ENCODE peak calls at places on chromosomes 5 and 9, in ten cellular contexts. One of them, this sample, is unnamed.
A peak's percentile ranks its signal among the peaks of the same experiment; 100 is the strongest.

GRCh38 chr5:40475546-40475945 is 204.2 kb upstream of the PTGER4 start:
- DNase-seq in heart left ventricle: no peak
- DNase-seq in left ventricle myocardium inferior: no peak
- DNase-seq in OCI-LY7: no peak
- DNase-seq in tibial artery: no peak
- DNase-seq in CD8-positive, alpha-beta T cell: no peak
- DNase-seq in GM12878: no peak
- DNase-seq in right lobe of liver: no peak
- DNase-seq in heart right ventricle: no peak
- DNase-seq in fibroblast of lung: no peak
- DNase-seq in this sample: no peak

GRCh38 chr5:125412051-125412560 is 665.7 kb upstream of the ZNF608 start:
- DNase-seq in heart left ventricle: no peak
- DNase-seq in left ventricle myocardium inferior: no peak
- DNase-seq in OCI-LY7: peak; percentile 45
- DNase-seq in tibial artery: no peak
- DNase-seq in CD8-positive, alpha-beta T cell: no peak
- DNase-seq in GM12878: peak; percentile 57
- DNase-seq in right lobe of liver: no peak
- DNase-seq in heart right ventricle: no peak
- DNase-seq in fibroblast of lung: peak; percentile 60
- DNase-seq in this sample: no peak

GRCh38 chr5:179264641-179265528 is 80.4 kb downstream of the ADAMTS2 start:
- DNase-seq in heart left ventricle: peak; percentile 49
- DNase-seq in left ventricle myocardium inferior: peak; percentile 12
- DNase-seq in OCI-LY7: no peak
- DNase-seq in tibial artery: no peak
- DNase-seq in CD8-positive, alpha-beta T cell: no peak
- DNase-seq in GM12878: no peak
- DNase-seq in right lobe of liver: peak; percentile 46
- DNase-seq in heart right ventricle: no peak
- DNase-seq in fibroblast of lung: no peak
- DNase-seq in this sample: peak; percentile 55

GRCh38 chr5:60206234-60206633 is 312.7 kb upstream of the PDE4D start:
- DNase-seq in heart left ventricle: no peak
- DNase-seq in left ventricle myocardium inferior: no peak
- DNase-seq in OCI-LY7: no peak
- DNase-seq in tibial artery: no peak
- DNase-seq in CD8-positive, alpha-beta T cell: no peak
- DNase-seq in GM12878: no peak
- DNase-seq in right lobe of liver: no peak
- DNase-seq in heart right ventricle: no peak
- DNase-seq in fibroblast of lung: no peak
- DNase-seq in this sample: no peak

GRCh38 chr9:121788686-121789366 is 137.4 kb downstream of the DAB2IP start:
- DNase-seq in heart left ventricle: no peak
- DNase-seq in left ventricle myocardium inferior: no peak
- DNase-seq in OCI-LY7: no peak
- DNase-seq in tibial artery: no peak
- DNase-seq in CD8-positive, alpha-beta T cell: no peak
- DNase-seq in GM12878: no peak
- DNase-seq in right lobe of liver: no peak
- DNase-seq in heart right ventricle: no peak
- DNase-seq in fibroblast of lung: no peak
- DNase-seq in this sample: no peak

GRCh38 chr9:105187781-105188180 is 56.7 kb upstream of the SLC44A1 start:
- DNase-seq in heart left ventricle: no peak
- DNase-seq in left ventricle myocardium inferior: no peak
- DNase-seq in OCI-LY7: no peak
- DNase-seq in tibial artery: no peak
- DNase-seq in CD8-positive, alpha-beta T cell: no peak
- DNase-seq in GM12878: no peak
- DNase-seq in right lobe of liver: no peak
- DNase-seq in heart right ventricle: no peak
- DNase-seq in fibroblast of lung: peak; percentile 91
- DNase-seq in this sample: no peak

GRCh38 chr5:35470866-35471265 is 146.8 kb upstream of the SPEF2 start:
- DNase-seq in heart left ventricle: no peak
- DNase-seq in left ventricle myocardium inferior: no peak
- DNase-seq in OCI-LY7: no peak
- DNase-seq in tibial artery: no peak
- DNase-seq in CD8-positive, alpha-beta T cell: no peak
- DNase-seq in GM12878: no peak
- DNase-seq in right lobe of liver: no peak
- DNase-seq in heart right ventricle: no peak
- DNase-seq in fibroblast of lung: peak; percentile 19
- DNase-seq in this sample: no peak

GRCh38 chr5:103569313-103570060 is 6.9 kb upstream of the NUDT12 start:
- DNase-seq in heart left ventricle: no peak
- DNase-seq in left ventricle myocardium inferior: no peak
- DNase-seq in OCI-LY7: no peak
- DNase-seq in tibial artery: no peak
- DNase-seq in CD8-positive, alpha-beta T cell: no peak
- DNase-seq in GM12878: no peak
- DNase-seq in right lobe of liver: no peak
- DNase-seq in heart right ventricle: no peak
- DNase-seq in fibroblast of lung: peak; percentile 11
- DNase-seq in this sample: no peak

GRCh38 chr9:21523021-21524014 is 41.2 kb upstream of the IFNE start:
- DNase-seq in heart left ventricle: no peak
- DNase-seq in left ventricle myocardium inferior: no peak
- DNase-seq in OCI-LY7: no peak
- DNase-seq in tibial artery: no peak
- DNase-seq in CD8-positive, alpha-beta T cell: no peak
- DNase-seq in GM12878: no peak
- DNase-seq in right lobe of liver: no peak
- DNase-seq in heart right ventricle: no peak
- DNase-seq in fibroblast of lung: no peak
- DNase-seq in this sample: no peak

GRCh38 chr5:35518104-35518503 is 99.6 kb upstream of the SPEF2 start:
- DNase-seq in heart left ventricle: no peak
- DNase-seq in left ventricle myocardium inferior: no peak
- DNase-seq in OCI-LY7: peak; percentile 73
- DNase-seq in tibial artery: no peak
- DNase-seq in CD8-positive, alpha-beta T cell: no peak
- DNase-seq in GM12878: peak; percentile 70
- DNase-seq in right lobe of liver: no peak
- DNase-seq in heart right ventricle: no peak
- DNase-seq in fibroblast of lung: no peak
- DNase-seq in this sample: no peak

GRCh38 chr5:124342027-124342471 is 404.4 kb downstream of the ZNF608 start:
- DNase-seq in heart left ventricle: no peak
- DNase-seq in left ventricle myocardium inferior: peak; percentile 20
- DNase-seq in OCI-LY7: no peak
- DNase-seq in tibial artery: no peak
- DNase-seq in CD8-positive, alpha-beta T cell: no peak
- DNase-seq in GM12878: no peak
- DNase-seq in right lobe of liver: no peak
- DNase-seq in heart right ventricle: peak; percentile 8
- DNase-seq in fibroblast of lung: peak; percentile 91
- DNase-seq in this sample: peak; percentile 64

GRCh38 chr9:18360005-18360404 is 113.9 kb upstream of the ADAMTSL1 start:
- DNase-seq in heart left ventricle: no peak
- DNase-seq in left ventricle myocardium inferior: no peak
- DNase-seq in OCI-LY7: peak; percentile 4
- DNase-seq in tibial artery: no peak
- DNase-seq in CD8-positive, alpha-beta T cell: no peak
- DNase-seq in GM12878: no peak
- DNase-seq in right lobe of liver: no peak
- DNase-seq in heart right ventricle: no peak
- DNase-seq in fibroblast of lung: no peak
- DNase-seq in this sample: no peak

GRCh38 chr5:67416133-67416937 is 219.7 kb upstream of the CD180 start:
- DNase-seq in heart left ventricle: no peak
- DNase-seq in left ventricle myocardium inferior: no peak
- DNase-seq in OCI-LY7: no peak
- DNase-seq in tibial artery: no peak
- DNase-seq in CD8-positive, alpha-beta T cell: no peak
- DNase-seq in GM12878: peak; percentile 64
- DNase-seq in right lobe of liver: no peak
- DNase-seq in heart right ventricle: no peak
- DNase-seq in fibroblast of lung: no peak
- DNase-seq in this sample: no peak

GRCh38 chr9:107749787-107750444 is 260.3 kb upstream of the KLF4 start:
- DNase-seq in heart left ventricle: peak; percentile 85
- DNase-seq in left ventricle myocardium inferior: peak; percentile 89
- DNase-seq in OCI-LY7: no peak
- DNase-seq in tibial artery: peak; percentile 97
- DNase-seq in CD8-positive, alpha-beta T cell: no peak
- DNase-seq in GM12878: no peak
- DNase-seq in right lobe of liver: peak; percentile 92
- DNase-seq in heart right ventricle: peak; percentile 91
- DNase-seq in fibroblast of lung: peak; percentile 94
- DNase-seq in this sample: peak; percentile 86

GRCh38 chr9:17775646-17776045 is 196.8 kb downstream of the SH3GL2 start:
- DNase-seq in heart left ventricle: no peak
- DNase-seq in left ventricle myocardium inferior: no peak
- DNase-seq in OCI-LY7: no peak
- DNase-seq in tibial artery: no peak
- DNase-seq in CD8-positive, alpha-beta T cell: no peak
- DNase-seq in GM12878: no peak
- DNase-seq in right lobe of liver: no peak
- DNase-seq in heart right ventricle: no peak
- DNase-seq in fibroblast of lung: no peak
- DNase-seq in this sample: no peak

GRCh38 chr9:136107155-136107952 is 11.3 kb downstream of the TMEM250 start:
- DNase-seq in heart left ventricle: no peak
- DNase-seq in left ventricle myocardium inferior: no peak
- DNase-seq in OCI-LY7: peak; percentile 38
- DNase-seq in tibial artery: no peak
- DNase-seq in CD8-positive, alpha-beta T cell: peak; percentile 64
- DNase-seq in GM12878: no peak
- DNase-seq in right lobe of liver: no peak
- DNase-seq in heart right ventricle: no peak
- DNase-seq in fibroblast of lung: no peak
- DNase-seq in this sample: no peak

GRCh38 chr5:125673359-125673950 is 749.8 kb upstream of the GRAMD2B start:
- DNase-seq in heart left ventricle: no peak
- DNase-seq in left ventricle myocardium inferior: no peak
- DNase-seq in OCI-LY7: no peak
- DNase-seq in tibial artery: no peak
- DNase-seq in CD8-positive, alpha-beta T cell: no peak
- DNase-seq in GM12878: no peak
- DNase-seq in right lobe of liver: no peak
- DNase-seq in heart right ventricle: no peak
- DNase-seq in fibroblast of lung: no peak
- DNase-seq in this sample: no peak

GRCh38 chr5:167939686-167940085 is 351.8 kb upstream of the WWC1 start:
- DNase-seq in heart left ventricle: no peak
- DNase-seq in left ventricle myocardium inferior: no peak
- DNase-seq in OCI-LY7: no peak
- DNase-seq in tibial artery: no peak
- DNase-seq in CD8-positive, alpha-beta T cell: no peak
- DNase-seq in GM12878: no peak
- DNase-seq in right lobe of liver: no peak
- DNase-seq in heart right ventricle: no peak
- DNase-seq in fibroblast of lung: peak; percentile 96
- DNase-seq in this sample: no peak

GRCh38 chr9:76044420-76044819 is 153.9 kb downstream of the PCSK5 start:
- DNase-seq in heart left ventricle: no peak
- DNase-seq in left ventricle myocardium inferior: no peak
- DNase-seq in OCI-LY7: no peak
- DNase-seq in tibial artery: no peak
- DNase-seq in CD8-positive, alpha-beta T cell: no peak
- DNase-seq in GM12878: no peak
- DNase-seq in right lobe of liver: no peak
- DNase-seq in heart right ventricle: no peak
- DNase-seq in fibroblast of lung: peak; percentile 80
- DNase-seq in this sample: no peak

GRCh38 chr9:101219030-101219429 is 165.8 kb downstream of the BAAT start:
- DNase-seq in heart left ventricle: no peak
- DNase-seq in left ventricle myocardium inferior: no peak
- DNase-seq in OCI-LY7: no peak
- DNase-seq in tibial artery: no peak
- DNase-seq in CD8-positive, alpha-beta T cell: no peak
- DNase-seq in GM12878: no peak
- DNase-seq in right lobe of liver: no peak
- DNase-seq in heart right ventricle: no peak
- DNase-seq in fibroblast of lung: no peak
- DNase-seq in this sample: no peak

GRCh38 chr5:72783354-72783753 is 33.1 kb upstream of the TNPO1 start:
- DNase-seq in heart left ventricle: no peak
- DNase-seq in left ventricle myocardium inferior: no peak
- DNase-seq in OCI-LY7: no peak
- DNase-seq in tibial artery: no peak
- DNase-seq in CD8-positive, alpha-beta T cell: no peak
- DNase-seq in GM12878: no peak
- DNase-seq in right lobe of liver: no peak
- DNase-seq in heart right ventricle: no peak
- DNase-seq in fibroblast of lung: no peak
- DNase-seq in this sample: no peak

GRCh38 chr5:17951392-17952169 is 317.3 kb downstream of the TAF11L14 start:
- DNase-seq in heart left ventricle: no peak
- DNase-seq in left ventricle myocardium inferior: no peak
- DNase-seq in OCI-LY7: no peak
- DNase-seq in tibial artery: no peak
- DNase-seq in CD8-positive, alpha-beta T cell: no peak
- DNase-seq in GM12878: no peak
- DNase-seq in right lobe of liver: no peak
- DNase-seq in heart right ventricle: no peak
- DNase-seq in fibroblast of lung: no peak
- DNase-seq in this sample: no peak
- TF ChIP-seq CTCF in heart left ventricle: no peak
- TF ChIP-seq CTCF in left ventricle myocardium inferior: no peak
- TF ChIP-seq CTCF in OCI-LY7: peak; percentile 55
- TF ChIP-seq CTCF in tibial artery: no peak
- TF ChIP-seq CTCF in CD8-positive, alpha-beta T cell: no peak
- TF ChIP-seq CTCF in GM12878: no peak
- TF ChIP-seq CTCF in right lobe of liver: no peak
- TF ChIP-seq CTCF in heart right ventricle: no peak
- TF ChIP-seq CTCF in fibroblast of lung: no peak
- TF ChIP-seq CTCF in this sample: no peak

GRCh38 chr5:139666551-139666950 is 18.4 kb downstream of the CXXC5 start:
- DNase-seq in heart left ventricle: no peak
- DNase-seq in left ventricle myocardium inferior: no peak
- DNase-seq in OCI-LY7: peak; percentile 49
- DNase-seq in tibial artery: no peak
- DNase-seq in CD8-positive, alpha-beta T cell: no peak
- DNase-seq in GM12878: no peak
- DNase-seq in right lobe of liver: no peak
- DNase-seq in heart right ventricle: no peak
- DNase-seq in fibroblast of lung: no peak
- DNase-seq in this sample: no peak
- H3K4me1 ChIP-seq in heart left ventricle: peaks cover 97% of the 10 kb centered on the region
- H3K4me1 ChIP-seq in left ventricle myocardium inferior: peaks cover 96% of the 10 kb centered on the region
- H3K4me1 ChIP-seq in OCI-LY7: peaks cover 89% of the 10 kb centered on the region
- H3K4me1 ChIP-seq in tibial artery: peaks cover 99% of the 10 kb centered on the region
- H3K4me1 ChIP-seq in CD8-positive, alpha-beta T cell: peaks cover 49% of the 10 kb centered on the region
- H3K4me1 ChIP-seq in GM12878: peaks cover 81% of the 10 kb centered on the region
- H3K4me1 ChIP-seq in right lobe of liver: peaks cover 98% of the 10 kb centered on the region
- H3K4me1 ChIP-seq in heart right ventricle: peaks cover 87% of the 10 kb centered on the region
- H3K4me1 ChIP-seq in fibroblast of lung: peaks cover 18% of the 10 kb centered on the region
- H3K4me1 ChIP-seq in this sample: peaks cover 43% of the 10 kb centered on the region

GRCh38 chr5:99835791-99836190 is 699.4 kb upstream of the FAM174A start:
- DNase-seq in heart left ventricle: peak; percentile 22
- DNase-seq in left ventricle myocardium inferior: no peak
- DNase-seq in OCI-LY7: no peak
- DNase-seq in tibial artery: no peak
- DNase-seq in CD8-positive, alpha-beta T cell: no peak
- DNase-seq in GM12878: no peak
- DNase-seq in right lobe of liver: no peak
- DNase-seq in heart right ventricle: no peak
- DNase-seq in fibroblast of lung: no peak
- DNase-seq in this sample: no peak
- TF ChIP-seq CTCF in heart left ventricle: no peak
- TF ChIP-seq CTCF in left ventricle myocardium inferior: no peak
- TF ChIP-seq CTCF in OCI-LY7: no peak
- TF ChIP-seq CTCF in tibial artery: no peak
- TF ChIP-seq CTCF in CD8-positive, alpha-beta T cell: no peak
- TF ChIP-seq CTCF in GM12878: no peak
- TF ChIP-seq CTCF in right lobe of liver: no peak
- TF ChIP-seq CTCF in heart right ventricle: no peak
- TF ChIP-seq CTCF in fibroblast of lung: no peak
- TF ChIP-seq CTCF in this sample: no peak

GRCh38 chr9:3526903-3527652 is 1.3 kb upstream of the RFX3 start:
- DNase-seq in heart left ventricle: no peak
- DNase-seq in left ventricle myocardium inferior: no peak
- DNase-seq in OCI-LY7: peak; percentile 79
- DNase-seq in tibial artery: peak; percentile 62
- DNase-seq in CD8-positive, alpha-beta T cell: no peak
- DNase-seq in GM12878: no peak
- DNase-seq in right lobe of liver: no peak
- DNase-seq in heart right ventricle: no peak
- DNase-seq in fibroblast of lung: no peak
- DNase-seq in this sample: no peak
- H3K4me1 ChIP-seq in heart left ventricle: peaks cover 41% of the 10 kb centered on the region
- H3K4me1 ChIP-seq in left ventricle myocardium inferior: peaks cover 50% of the 10 kb centered on the region
- H3K4me1 ChIP-seq in OCI-LY7: peaks cover 33% of the 10 kb centered on the region
- H3K4me1 ChIP-seq in tibial artery: peaks cover 4% of the 10 kb centered on the region
- H3K4me1 ChIP-seq in CD8-positive, alpha-beta T cell: peaks cover 44% of the 10 kb centered on the region
- H3K4me1 ChIP-seq in GM12878: no peaks in the 10 kb centered on the region
- H3K4me1 ChIP-seq in right lobe of liver: peaks cover 8% of the 10 kb centered on the region
- H3K4me1 ChIP-seq in heart right ventricle: peaks cover 38% of the 10 kb centered on the region
- H3K4me1 ChIP-seq in fibroblast of lung: no peaks in the 10 kb centered on the region
- H3K4me1 ChIP-seq in this sample: no peaks in the 10 kb centered on the region